ENCODE peak calls at places on chromosomes 7 and 10, in four cellular contexts. V, N, Y and X are unnamed samples. For H3K4me1, the result is how much of the 10 kb centered on the place peaks cover.

GRCh38 chr7:133601607-133602006 is 348.7 kb downstream of the EXOC4 start:
- DNase-seq in V (no peak), N (no peak), Y (no peak), X (no peak)

GRCh38 chr10:123252779-123253178 is 98.6 kb downstream of the BUB3 start:
- DNase-seq in V (no peak), N (no peak), Y (no peak), X (no peak)

GRCh38 chr10:4947635-4948596 is 15.3 kb upstream of the AKR1C1 start:
- DNase-seq in V (no peak), N (no peak), Y (peak), X (no peak)

GRCh38 chr10:44962870-44963738 is 3.5 kb downstream of the RASSF4 start:
- DNase-seq in V (no peak), N (peak), Y (peak), X (no peak)

GRCh38 chr7:86926732-86927131 is 132.7 kb downstream of the ELAPOR2 start:
- DNase-seq in V (no peak), N (no peak), Y (peak), X (peak)

GRCh38 chr7:68411742-68412141 is 1186.5 kb upstream of the AUTS2 start:
- DNase-seq in V (no peak), N (no peak), Y (no peak), X (no peak)

GRCh38 chr7:7682856-7683255 is 35.6 kb downstream of the RPA3 start:
- DNase-seq in V (no peak), N (no peak), Y (no peak), X (no peak)

GRCh38 chr10:131448883-131449282 is 137.4 kb upstream of the TCERG1L start:
- DNase-seq in V (no peak), N (peak), Y (no peak), X (no peak)

GRCh38 chr7:128842674-128843641 is 12.8 kb downstream of the FLNC start:
- DNase-seq in V (no peak), N (no peak), Y (no peak), X (no peak)

GRCh38 chr10:21694646-21695045 is 160.6 kb downstream of the MLLT10 start:
- DNase-seq in V (no peak), N (no peak), Y (no peak), X (no peak)

GRCh38 chr7:44141221-44141850 is at the start of gene MYL7:
- DNase-seq in V (no peak), N (no peak), Y (no peak), X (no peak)

GRCh38 chr10:12849351-12850181 is 151.9 kb downstream of the CCDC3 start:
- DNase-seq in V (no peak), N (no peak), Y (no peak), X (no peak)

GRCh38 chr10:33899578-33900531 is 565.4 kb upstream of the NRP1 start:
- DNase-seq in V (no peak), N (no peak), Y (peak), X (no peak)

GRCh38 chr10:58143944-58144343 is 123.8 kb downstream of the IPMK start:
- DNase-seq in V (no peak), N (no peak), Y (no peak), X (no peak)

GRCh38 chr10:102280397-102281015 is 35.2 kb downstream of the GBF1 start:
- DNase-seq in V (no peak), N (no peak), Y (no peak), X (no peak)

GRCh38 chr10:118840071-118840775 is 85.5 kb upstream of the CACUL1 start:
- DNase-seq in V (no peak), N (no peak), Y (no peak), X (no peak)
- TF ChIP-seq SUZ12 in V (no peak), N (no peak), Y (no peak), X (no peak)

GRCh38 chr7:101113860-101114259 is 13.0 kb upstream of the SERPINE1 start:
- DNase-seq in V (no peak), N (no peak), Y (no peak), X (no peak)
- H3K4me1 ChIP-seq in V (under half), N (under half), Y (half or more), X (under half)

GRCh38 chr7:100544949-100545635 is 6.1 kb downstream of the AGFG2 start:
- DNase-seq in V (no peak), N (no peak), Y (peak), X (no peak)

GRCh38 chr7:100545636-100546128 is 6.7 kb downstream of the AGFG2 start:
- DNase-seq in V (peak), N (no peak), Y (peak), X (peak)

GRCh38 chr7:100546868-100547800 is 8.1 kb downstream of the AGFG2 start:
- DNase-seq in V (no peak), N (no peak), Y (no peak), X (no peak)

GRCh38 chr7:100547872-100548271 is 8.9 kb downstream of the AGFG2 start:
- DNase-seq in V (no peak), N (no peak), Y (no peak), X (no peak)

GRCh38 chr7:100546129-100546867 is 7.3 kb downstream of the AGFG2 start:
- DNase-seq in V (no peak), N (no peak), Y (peak), X (no peak)
- H3K4me3 ChIP-seq in V (peak), N (no peak), Y (peak), X (no peak)

DNA sequence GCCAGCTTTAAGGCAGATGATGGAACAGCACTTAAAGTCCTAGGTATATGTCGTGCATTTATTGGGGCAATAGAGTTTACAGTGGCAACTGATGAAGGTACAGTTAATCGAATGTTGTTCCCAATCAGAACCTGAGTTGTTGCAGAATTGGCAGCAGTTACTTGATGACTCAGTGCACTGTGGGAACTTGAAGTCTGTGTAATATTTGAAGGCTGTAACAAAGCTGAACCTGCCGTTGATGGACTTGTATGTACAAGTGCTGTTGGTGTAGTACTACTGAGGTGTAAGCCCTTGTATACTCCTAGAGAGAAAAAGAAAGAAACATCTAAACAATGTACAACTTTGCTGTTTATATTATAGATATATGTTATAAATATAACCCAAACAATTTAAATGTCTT is 75.3 kb downstream of the EPC1 start:
- DNase-seq in V (no peak), N (no peak), Y (no peak), X (no peak)
- TF ChIP-seq SUZ12 in V (no peak), N (no peak), Y (no peak), X (no peak)

GRCh38 chr7:5637415-5637814 is 144.0 kb downstream of the RNF216 start:
- DNase-seq in V (no peak), N (no peak), Y (no peak), X (no peak)
- H3K4me1 ChIP-seq in V (under half), N (under half), Y (under half), X (under half)

GRCh38 chr7:6533893-6534804 is 17.1 kb downstream of the GRID2IP start:
- DNase-seq in V (peak), N (no peak), Y (no peak), X (no peak)

GRCh38 chr7:6529643-6530042 is 21.6 kb downstream of the GRID2IP start:
- DNase-seq in V (no peak), N (no peak), Y (peak), X (no peak)

GRCh38 chr7:6530626-6531491 is 20.4 kb downstream of the GRID2IP start:
- DNase-seq in V (no peak), N (peak), Y (no peak), X (no peak)

GRCh38 chr7:6532516-6532915 is 18.7 kb downstream of the GRID2IP start:
- DNase-seq in V (no peak), N (no peak), Y (no peak), X (no peak)

GRCh38 chr7:6531492-6532279 is 19.6 kb downstream of the GRID2IP start:
- DNase-seq in V (no peak), N (no peak), Y (no peak), X (no peak)
- H3K4me3 ChIP-seq in V (peak), N (peak), Y (peak), X (peak)

GRCh38 chr10:35464805-35465456 is 128.6 kb downstream of the CCNY start:
- DNase-seq in V (no peak), N (no peak), Y (no peak), X (no peak)

GRCh38 chr10:35466170-35466569 is 129.9 kb downstream of the CCNY start:
- DNase-seq in V (no peak), N (no peak), Y (no peak), X (no peak)

GRCh38 chr10:35466661-35467060 is 130.4 kb downstream of the CCNY start:
- DNase-seq in V (no peak), N (no peak), Y (no peak), X (no peak)

GRCh38 chr10:35467186-35467585 is 130.9 kb downstream of the CCNY start:
- DNase-seq in V (no peak), N (no peak), Y (no peak), X (no peak)

DNA sequence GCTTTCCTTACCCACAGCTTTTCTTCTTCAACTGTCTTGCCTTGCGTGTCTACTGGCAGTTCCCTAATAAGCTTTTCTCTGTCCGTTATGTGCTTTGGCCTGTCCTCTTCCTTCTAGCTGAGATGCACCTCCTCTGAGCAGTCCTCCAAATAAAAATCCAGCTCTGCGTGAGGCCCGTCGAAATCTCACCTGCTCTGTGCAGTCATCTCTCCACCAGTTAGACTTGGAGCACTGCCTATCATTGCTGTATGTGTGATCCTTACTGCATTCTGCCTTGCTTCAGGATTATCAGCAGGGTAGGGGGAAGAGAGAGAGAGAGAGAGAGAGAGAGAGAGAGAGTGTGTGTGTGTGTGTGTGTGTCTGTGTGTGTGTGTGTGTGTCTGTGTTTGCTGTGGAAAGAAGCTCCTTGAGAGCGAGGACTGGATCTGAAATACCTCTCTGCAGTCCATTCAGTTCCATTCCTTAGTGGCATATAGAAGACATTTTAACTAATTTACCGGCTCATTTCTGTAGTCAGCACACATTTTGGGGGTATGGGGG is 129.4 kb downstream of the CCNY start:
- DNase-seq in V (no peak), N (no peak), Y (no peak), X (no peak)
- TF ChIP-seq SUZ12 in V (no peak), N (no peak), Y (no peak), X (no peak)

DNA sequence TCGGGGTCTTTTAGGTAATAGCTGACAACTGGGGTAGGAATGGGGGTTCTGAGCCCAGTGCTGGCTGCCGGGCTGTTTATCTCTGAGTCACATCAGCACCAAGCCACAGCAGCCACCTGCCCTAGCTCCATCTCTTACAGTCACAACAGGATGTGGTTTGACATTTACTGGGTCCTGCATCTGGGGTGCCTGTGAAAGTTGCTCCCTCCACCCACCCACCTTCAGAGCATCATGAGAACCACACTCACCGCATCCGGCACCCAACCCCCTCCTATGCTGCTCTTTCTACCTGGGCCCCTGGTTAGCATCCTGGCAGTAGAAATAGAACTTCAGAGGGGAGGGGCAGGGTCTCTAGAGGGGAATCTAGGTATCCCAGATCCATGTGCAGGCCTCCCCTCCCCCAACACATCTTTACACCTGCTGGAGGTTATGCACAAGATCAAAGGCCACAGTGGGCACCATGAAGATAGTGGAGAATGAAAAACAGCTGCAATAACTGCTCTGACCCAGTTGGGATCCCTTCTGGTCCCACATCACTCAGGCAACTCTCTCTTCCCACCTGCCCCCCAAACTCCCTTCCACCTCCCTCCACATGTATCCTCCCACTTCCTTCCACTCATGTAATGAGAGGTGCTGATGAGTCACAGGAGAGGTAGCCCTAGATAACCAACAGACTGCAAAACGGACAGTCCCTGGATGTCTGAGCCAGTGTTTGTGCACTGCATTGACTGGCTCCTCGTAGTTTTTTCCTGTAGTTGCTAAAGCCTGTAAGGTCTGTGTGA is 38.2 kb downstream of the PRSS2 start:
- DNase-seq in V (peak), N (no peak), Y (no peak), X (no peak)
- H3K4me1 ChIP-seq in V (half or more), N (under half), Y (under half), X (under half)

GRCh38 chr7:115478426-115478825 is 552.1 kb downstream of the TFEC start:
- DNase-seq in V (no peak), N (no peak), Y (no peak), X (no peak)

GRCh38 chr7:115475774-115476407 is 554.0 kb downstream of the MDFIC start:
- DNase-seq in V (no peak), N (no peak), Y (no peak), X (peak)

GRCh38 chr7:115475206-115475605 is 553.3 kb downstream of the MDFIC start:
- DNase-seq in V (no peak), N (no peak), Y (no peak), X (no peak)

GRCh38 chr7:115476666-115477065 is 553.9 kb downstream of the TFEC start:
- DNase-seq in V (no peak), N (no peak), Y (no peak), X (no peak)

GRCh38 chr7:115477193-115477651 is 553.3 kb downstream of the TFEC start:
- DNase-seq in V (no peak), N (peak), Y (no peak), X (peak)
- H3K4me3 ChIP-seq in V (no peak), N (peak), Y (no peak), X (peak)

DNA sequence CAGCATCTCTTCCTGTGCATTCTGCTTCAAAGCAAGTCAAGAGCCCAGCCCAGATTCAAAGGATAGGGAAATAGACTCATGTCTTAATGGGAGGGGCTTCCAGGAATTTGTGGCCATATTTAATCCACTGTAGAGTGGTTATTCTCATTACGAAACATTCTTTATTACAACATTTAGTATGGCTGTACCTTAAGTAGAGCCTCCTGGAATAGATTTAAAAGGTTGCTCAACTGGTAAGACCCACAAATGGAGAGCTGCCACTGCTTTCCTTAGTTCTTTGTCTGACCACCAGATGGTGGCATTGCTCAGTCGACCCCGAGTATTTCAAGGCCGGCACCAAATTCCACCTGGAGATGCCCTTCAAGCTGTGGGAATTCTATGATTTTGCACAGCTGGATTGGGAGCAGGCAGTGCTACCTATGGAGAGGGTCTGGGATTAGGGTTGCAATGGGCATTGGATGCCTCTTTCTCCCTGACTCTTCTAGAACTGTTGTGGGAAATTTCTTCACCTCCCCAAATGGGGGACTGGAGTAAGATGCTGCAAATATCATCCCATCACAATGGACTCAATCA is 102.2 kb downstream of the RBM20 start:
- DNase-seq in V (no peak), N (peak), Y (peak), X (peak)
- TF ChIP-seq SUZ12 in V (no peak), N (no peak), Y (no peak), X (no peak)